ENCODE peak calls at places on chromosomes 12 and 14, in eight cellular contexts. One of them, this sample, is unnamed.

GRCh38 chr12:76634074-76634570 is 74.6 kb upstream of the OSBPL8 start:
- DNase-seq in nephron progenitor cell: no peak
- DNase-seq in stimulated activated CD8-positive, alpha-beta memory T cell treated with anti-CD3 and anti-CD28 coated beads, Interleukin-2, amount 100 ng/mL, for 1 hour: no peak
- DNase-seq in GM23248: no peak
- DNase-seq in NCI-H1105: no peak
- DNase-seq in kidney tubule cell: no peak
- DNase-seq in LHCN-M2: no peak
- DNase-seq in stimulated activated CD4-positive, alpha-beta T cell treated with anti-CD3 and anti-CD28 coated beads, Interleukin-12 subunit alpha, Interleukin-12 subunit beta, amount 100 ng/mL, for 24 hours: no peak
- DNase-seq in this sample: no peak

GRCh38 chr14:54366726-54367707 is 29.8 kb upstream of the CDKN3 start:
- DNase-seq in nephron progenitor cell: no peak
- DNase-seq in stimulated activated CD8-positive, alpha-beta memory T cell treated with anti-CD3 and anti-CD28 coated beads, Interleukin-2, amount 100 ng/mL, for 1 hour: no peak
- DNase-seq in GM23248: peak; percentile 69
- DNase-seq in NCI-H1105: peak; percentile 18
- DNase-seq in kidney tubule cell: peak; percentile 88
- DNase-seq in LHCN-M2: peak; percentile 61
- DNase-seq in stimulated activated CD4-positive, alpha-beta T cell treated with anti-CD3 and anti-CD28 coated beads, Interleukin-12 subunit alpha, Interleukin-12 subunit beta, amount 100 ng/mL, for 24 hours: no peak
- DNase-seq in this sample: peak; percentile 70

GRCh38 chr14:68781161-68782021 is 11.5 kb downstream of the ZFP36L1 start:
- DNase-seq in nephron progenitor cell: no peak
- DNase-seq in stimulated activated CD8-positive, alpha-beta memory T cell treated with anti-CD3 and anti-CD28 coated beads, Interleukin-2, amount 100 ng/mL, for 1 hour: no peak
- DNase-seq in GM23248: no peak
- DNase-seq in NCI-H1105: no peak
- DNase-seq in kidney tubule cell: no peak
- DNase-seq in LHCN-M2: no peak
- DNase-seq in stimulated activated CD4-positive, alpha-beta T cell treated with anti-CD3 and anti-CD28 coated beads, Interleukin-12 subunit alpha, Interleukin-12 subunit beta, amount 100 ng/mL, for 24 hours: no peak
- DNase-seq in this sample: no peak

GRCh38 chr12:60191271-60191670 is 595.4 kb downstream of the SLC16A7 start:
- DNase-seq in nephron progenitor cell: no peak
- DNase-seq in stimulated activated CD8-positive, alpha-beta memory T cell treated with anti-CD3 and anti-CD28 coated beads, Interleukin-2, amount 100 ng/mL, for 1 hour: no peak
- DNase-seq in GM23248: no peak
- DNase-seq in NCI-H1105: no peak
- DNase-seq in kidney tubule cell: no peak
- DNase-seq in LHCN-M2: no peak
- DNase-seq in stimulated activated CD4-positive, alpha-beta T cell treated with anti-CD3 and anti-CD28 coated beads, Interleukin-12 subunit alpha, Interleukin-12 subunit beta, amount 100 ng/mL, for 24 hours: no peak
- DNase-seq in this sample: no peak

GRCh38 chr14:50545618-50546017 is 13.2 kb upstream of the MAP4K5 start:
- DNase-seq in nephron progenitor cell: no peak
- DNase-seq in stimulated activated CD8-positive, alpha-beta memory T cell treated with anti-CD3 and anti-CD28 coated beads, Interleukin-2, amount 100 ng/mL, for 1 hour: no peak
- DNase-seq in GM23248: no peak
- DNase-seq in NCI-H1105: no peak
- DNase-seq in kidney tubule cell: peak; percentile 23
- DNase-seq in LHCN-M2: no peak
- DNase-seq in stimulated activated CD4-positive, alpha-beta T cell treated with anti-CD3 and anti-CD28 coated beads, Interleukin-12 subunit alpha, Interleukin-12 subunit beta, amount 100 ng/mL, for 24 hours: no peak
- DNase-seq in this sample: no peak

GRCh38 chr14:65957631-65958205 is 528.5 kb upstream of the CCDC196 start:
- DNase-seq in nephron progenitor cell: no peak
- DNase-seq in stimulated activated CD8-positive, alpha-beta memory T cell treated with anti-CD3 and anti-CD28 coated beads, Interleukin-2, amount 100 ng/mL, for 1 hour: no peak
- DNase-seq in GM23248: no peak
- DNase-seq in NCI-H1105: no peak
- DNase-seq in kidney tubule cell: no peak
- DNase-seq in LHCN-M2: no peak
- DNase-seq in stimulated activated CD4-positive, alpha-beta T cell treated with anti-CD3 and anti-CD28 coated beads, Interleukin-12 subunit alpha, Interleukin-12 subunit beta, amount 100 ng/mL, for 24 hours: no peak
- DNase-seq in this sample: no peak

GRCh38 chr14:58239259-58240210 is 5.1 kb upstream of the PSMA3 start:
- DNase-seq in nephron progenitor cell: peak; percentile 81
- DNase-seq in stimulated activated CD8-positive, alpha-beta memory T cell treated with anti-CD3 and anti-CD28 coated beads, Interleukin-2, amount 100 ng/mL, for 1 hour: peak; percentile 71
- DNase-seq in GM23248: peak; percentile 66
- DNase-seq in NCI-H1105: peak; percentile 72
- DNase-seq in kidney tubule cell: peak; percentile 79
- DNase-seq in LHCN-M2: peak; percentile 55
- DNase-seq in stimulated activated CD4-positive, alpha-beta T cell treated with anti-CD3 and anti-CD28 coated beads, Interleukin-12 subunit alpha, Interleukin-12 subunit beta, amount 100 ng/mL, for 24 hours: peak; percentile 67
- DNase-seq in this sample: peak; percentile 49

GRCh38 chr12:11701398-11701797 is 51.9 kb downstream of the ETV6 start:
- DNase-seq in nephron progenitor cell: no peak
- DNase-seq in stimulated activated CD8-positive, alpha-beta memory T cell treated with anti-CD3 and anti-CD28 coated beads, Interleukin-2, amount 100 ng/mL, for 1 hour: no peak
- DNase-seq in GM23248: no peak
- DNase-seq in NCI-H1105: no peak
- DNase-seq in kidney tubule cell: no peak
- DNase-seq in LHCN-M2: no peak
- DNase-seq in stimulated activated CD4-positive, alpha-beta T cell treated with anti-CD3 and anti-CD28 coated beads, Interleukin-12 subunit alpha, Interleukin-12 subunit beta, amount 100 ng/mL, for 24 hours: no peak
- DNase-seq in this sample: no peak

GRCh38 chr14:95068521-95068920 is 88.8 kb downstream of the DICER1 start:
- DNase-seq in nephron progenitor cell: no peak
- DNase-seq in stimulated activated CD8-positive, alpha-beta memory T cell treated with anti-CD3 and anti-CD28 coated beads, Interleukin-2, amount 100 ng/mL, for 1 hour: no peak
- DNase-seq in GM23248: no peak
- DNase-seq in NCI-H1105: no peak
- DNase-seq in kidney tubule cell: no peak
- DNase-seq in LHCN-M2: no peak
- DNase-seq in stimulated activated CD4-positive, alpha-beta T cell treated with anti-CD3 and anti-CD28 coated beads, Interleukin-12 subunit alpha, Interleukin-12 subunit beta, amount 100 ng/mL, for 24 hours: no peak
- DNase-seq in this sample: no peak

GRCh38 chr14:73198253-73198652 is 39.1 kb upstream of the PAPLN start:
- DNase-seq in nephron progenitor cell: no peak
- DNase-seq in stimulated activated CD8-positive, alpha-beta memory T cell treated with anti-CD3 and anti-CD28 coated beads, Interleukin-2, amount 100 ng/mL, for 1 hour: no peak
- DNase-seq in GM23248: no peak
- DNase-seq in NCI-H1105: no peak
- DNase-seq in kidney tubule cell: no peak
- DNase-seq in LHCN-M2: no peak
- DNase-seq in stimulated activated CD4-positive, alpha-beta T cell treated with anti-CD3 and anti-CD28 coated beads, Interleukin-12 subunit alpha, Interleukin-12 subunit beta, amount 100 ng/mL, for 24 hours: no peak
- DNase-seq in this sample: no peak

GRCh38 chr12:125148316-125148715 is 83.1 kb downstream of the AACS start:
- DNase-seq in nephron progenitor cell: no peak
- DNase-seq in stimulated activated CD8-positive, alpha-beta memory T cell treated with anti-CD3 and anti-CD28 coated beads, Interleukin-2, amount 100 ng/mL, for 1 hour: no peak
- DNase-seq in GM23248: no peak
- DNase-seq in NCI-H1105: no peak
- DNase-seq in kidney tubule cell: no peak
- DNase-seq in LHCN-M2: no peak
- DNase-seq in stimulated activated CD4-positive, alpha-beta T cell treated with anti-CD3 and anti-CD28 coated beads, Interleukin-12 subunit alpha, Interleukin-12 subunit beta, amount 100 ng/mL, for 24 hours: no peak
- DNase-seq in this sample: no peak

GRCh38 chr12:68559984-68560822 is 50.5 kb upstream of the RAP1B start:
- DNase-seq in nephron progenitor cell: no peak
- DNase-seq in stimulated activated CD8-positive, alpha-beta memory T cell treated with anti-CD3 and anti-CD28 coated beads, Interleukin-2, amount 100 ng/mL, for 1 hour: no peak
- DNase-seq in GM23248: peak; percentile 22
- DNase-seq in NCI-H1105: no peak
- DNase-seq in kidney tubule cell: peak; percentile 77
- DNase-seq in LHCN-M2: no peak
- DNase-seq in stimulated activated CD4-positive, alpha-beta T cell treated with anti-CD3 and anti-CD28 coated beads, Interleukin-12 subunit alpha, Interleukin-12 subunit beta, amount 100 ng/mL, for 24 hours: no peak
- DNase-seq in this sample: peak; percentile 27

GRCh38 chr12:110157539-110157938 is 33.4 kb downstream of the IFT81 start:
- DNase-seq in nephron progenitor cell: no peak
- DNase-seq in stimulated activated CD8-positive, alpha-beta memory T cell treated with anti-CD3 and anti-CD28 coated beads, Interleukin-2, amount 100 ng/mL, for 1 hour: no peak
- DNase-seq in GM23248: no peak
- DNase-seq in NCI-H1105: no peak
- DNase-seq in kidney tubule cell: no peak
- DNase-seq in LHCN-M2: no peak
- DNase-seq in stimulated activated CD4-positive, alpha-beta T cell treated with anti-CD3 and anti-CD28 coated beads, Interleukin-12 subunit alpha, Interleukin-12 subunit beta, amount 100 ng/mL, for 24 hours: no peak
- DNase-seq in this sample: no peak

GRCh38 chr12:27142102-27142721 is 59.8 kb upstream of the C12orf71 start:
- DNase-seq in nephron progenitor cell: peak; percentile 61
- DNase-seq in stimulated activated CD8-positive, alpha-beta memory T cell treated with anti-CD3 and anti-CD28 coated beads, Interleukin-2, amount 100 ng/mL, for 1 hour: no peak
- DNase-seq in GM23248: peak; percentile 85
- DNase-seq in NCI-H1105: peak; percentile 46
- DNase-seq in kidney tubule cell: peak; percentile 76
- DNase-seq in LHCN-M2: peak; percentile 74
- DNase-seq in stimulated activated CD4-positive, alpha-beta T cell treated with anti-CD3 and anti-CD28 coated beads, Interleukin-12 subunit alpha, Interleukin-12 subunit beta, amount 100 ng/mL, for 24 hours: peak; percentile 2
- DNase-seq in this sample: peak; percentile 87

GRCh38 chr12:132561784-132562156 is 48.6 kb downstream of the LRCOL1 start:
- DNase-seq in nephron progenitor cell: peak; percentile 58
- DNase-seq in stimulated activated CD8-positive, alpha-beta memory T cell treated with anti-CD3 and anti-CD28 coated beads, Interleukin-2, amount 100 ng/mL, for 1 hour: no peak
- DNase-seq in GM23248: peak; percentile 34
- DNase-seq in NCI-H1105: peak; percentile 18
- DNase-seq in kidney tubule cell: peak; percentile 26
- DNase-seq in LHCN-M2: no peak
- DNase-seq in stimulated activated CD4-positive, alpha-beta T cell treated with anti-CD3 and anti-CD28 coated beads, Interleukin-12 subunit alpha, Interleukin-12 subunit beta, amount 100 ng/mL, for 24 hours: no peak
- DNase-seq in this sample: peak; percentile 33

GRCh38 chr12:108107293-108107692 is 21.8 kb upstream of the WSCD2 start:
- DNase-seq in nephron progenitor cell: no peak
- DNase-seq in stimulated activated CD8-positive, alpha-beta memory T cell treated with anti-CD3 and anti-CD28 coated beads, Interleukin-2, amount 100 ng/mL, for 1 hour: no peak
- DNase-seq in GM23248: no peak
- DNase-seq in NCI-H1105: no peak
- DNase-seq in kidney tubule cell: no peak
- DNase-seq in LHCN-M2: no peak
- DNase-seq in stimulated activated CD4-positive, alpha-beta T cell treated with anti-CD3 and anti-CD28 coated beads, Interleukin-12 subunit alpha, Interleukin-12 subunit beta, amount 100 ng/mL, for 24 hours: no peak
- DNase-seq in this sample: no peak

GRCh38 chr12:128743911-128744310 is 79.8 kb downstream of the SLC15A4 start:
- DNase-seq in nephron progenitor cell: no peak
- DNase-seq in stimulated activated CD8-positive, alpha-beta memory T cell treated with anti-CD3 and anti-CD28 coated beads, Interleukin-2, amount 100 ng/mL, for 1 hour: no peak
- DNase-seq in GM23248: no peak
- DNase-seq in NCI-H1105: no peak
- DNase-seq in kidney tubule cell: no peak
- DNase-seq in LHCN-M2: no peak
- DNase-seq in stimulated activated CD4-positive, alpha-beta T cell treated with anti-CD3 and anti-CD28 coated beads, Interleukin-12 subunit alpha, Interleukin-12 subunit beta, amount 100 ng/mL, for 24 hours: no peak
- DNase-seq in this sample: no peak

GRCh38 chr12:45732250-45732649 is 2.7 kb downstream of the ARID2 start:
- DNase-seq in nephron progenitor cell: no peak
- DNase-seq in stimulated activated CD8-positive, alpha-beta memory T cell treated with anti-CD3 and anti-CD28 coated beads, Interleukin-2, amount 100 ng/mL, for 1 hour: no peak
- DNase-seq in GM23248: peak; percentile 16
- DNase-seq in NCI-H1105: no peak
- DNase-seq in kidney tubule cell: peak; percentile 57
- DNase-seq in LHCN-M2: no peak
- DNase-seq in stimulated activated CD4-positive, alpha-beta T cell treated with anti-CD3 and anti-CD28 coated beads, Interleukin-12 subunit alpha, Interleukin-12 subunit beta, amount 100 ng/mL, for 24 hours: no peak
- DNase-seq in this sample: no peak

This sample was measured in AG20443.